ENCODE peak calls at places on chromosomes 3 and 15, in six cellular contexts. V is K562, S is H9, G is neural progenitor cell, X is astrocyte, T is mesendoderm. H is an unnamed sample.

GRCh38 chr15:37536967-37537624 is 397.3 kb upstream of the TMCO5A start:
- DNase-seq in S (no peak), T (no peak), X (no peak), V (no peak), G (no peak), H (no peak)

GRCh38 chr3:138336454-138336853 is 6.8 kb upstream of the NME9 start:
- DNase-seq in V (no peak), T (no peak), X (no peak), S (no peak), G (no peak), H (no peak)

GRCh38 chr3:192801985-192802384 is 74.6 kb upstream of the FGF12 start:
- DNase-seq in G (no peak), T (no peak), X (no peak), V (no peak), S (no peak), H (no peak)

GRCh38 chr15:64130159-64130558 is 21.4 kb upstream of the SNX22 start:
- DNase-seq in V (no peak), S (no peak), G (no peak), X (no peak), T (no peak), H (no peak)

GRCh38 chr15:93610944-93611343 is 521.9 kb upstream of the RGMA start:
- DNase-seq in G (no peak), S (no peak), T (no peak), V (no peak), X (peak; percentile 2), H (no peak)

GRCh38 chr15:47431501-47431900 is 285.8 kb upstream of the SEMA6D start:
- DNase-seq in G (no peak), S (no peak), X (peak; percentile 90), V (no peak), T (no peak), H (no peak)

GRCh38 chr3:4993276-4994143 is 14.3 kb downstream of the BHLHE40 start:
- DNase-seq in V (no peak), G (no peak), T (no peak), S (no peak), X (no peak), H (no peak)

GRCh38 chr3:171383206-171384018 is 76.8 kb downstream of the TNIK start:
- DNase-seq in G (peak; percentile 18), S (no peak), X (peak; percentile 60), T (no peak), V (no peak), H (no peak)

GRCh38 chr15:79834496-79834895 is 62.3 kb downstream of the MTHFS start:
- DNase-seq in G (no peak), V (no peak), S (no peak), T (no peak), X (no peak), H (no peak)

GRCh38 chr3:194640829-194641228 is 7.6 kb upstream of the TMEM44 start:
- DNase-seq in V (peak; percentile 32), G (peak; percentile 33), T (peak; percentile 62), X (peak; percentile 42), S (no peak), H (no peak)

GRCh38 chr15:41394924-41395323 is 7.4 kb downstream of the NDUFAF1 start:
- DNase-seq in X (no peak), T (no peak), V (no peak), S (no peak), G (no peak), H (no peak)

GRCh38 chr3:117752984-117753717 is 1043.6 kb downstream of the TUSC7 start:
- DNase-seq in G (no peak), X (peak; percentile 76), T (no peak), S (no peak), V (no peak), H (no peak)

GRCh38 chr15:64092864-64093626 is 593 bp downstream of the CIAO2A start:
- DNase-seq in G (peak; percentile 61), V (peak; percentile 53), S (peak; percentile 57), X (peak; percentile 74), T (peak; percentile 78), H (peak; percentile 45)

GRCh38 chr3:61783993-61784718 is 222.8 kb downstream of the PTPRG start:
- DNase-seq in X (peak; percentile 82), S (no peak), G (no peak), T (no peak), V (no peak), H (no peak)

GRCh38 chr15:69450968-69451695 is 1.5 kb upstream of the RPLP1 start:
- DNase-seq in T (no peak), G (no peak), X (no peak), V (no peak), S (no peak), H (no peak)

GRCh38 chr15:69456208-69457166 is 3.9 kb downstream of the RPLP1 start:
- DNase-seq in V (no peak), G (no peak), T (no peak), X (no peak), S (no peak), H (no peak)

GRCh38 chr15:69454953-69455352 is 2.3 kb downstream of the RPLP1 start:
- DNase-seq in T (no peak), X (no peak), G (no peak), S (no peak), V (no peak), H (no peak)

GRCh38 chr15:69452702-69453513 is at the start of gene RPLP1:
- DNase-seq in T (peak; percentile 97), V (peak; percentile 96), G (peak; percentile 98), X (peak; percentile 80), S (peak; percentile 94), H (peak; percentile 90)

GRCh38 chr15:69451951-69452701 is 492 bp upstream of the RPLP1 start:
- DNase-seq in G (peak; percentile 32), V (peak; percentile 44), X (peak; percentile 53), T (no peak), S (no peak), H (no peak)
- H3K9ac ChIP-seq in G (peak overlapping the region; percentile 32), V (peak overlapping the region; percentile 99), X (peak overlapping the region; percentile 91), T (peak overlapping the region; percentile 83), S (peak overlapping the region; percentile 61), H (peak overlapping the region; percentile 81)

DNA sequence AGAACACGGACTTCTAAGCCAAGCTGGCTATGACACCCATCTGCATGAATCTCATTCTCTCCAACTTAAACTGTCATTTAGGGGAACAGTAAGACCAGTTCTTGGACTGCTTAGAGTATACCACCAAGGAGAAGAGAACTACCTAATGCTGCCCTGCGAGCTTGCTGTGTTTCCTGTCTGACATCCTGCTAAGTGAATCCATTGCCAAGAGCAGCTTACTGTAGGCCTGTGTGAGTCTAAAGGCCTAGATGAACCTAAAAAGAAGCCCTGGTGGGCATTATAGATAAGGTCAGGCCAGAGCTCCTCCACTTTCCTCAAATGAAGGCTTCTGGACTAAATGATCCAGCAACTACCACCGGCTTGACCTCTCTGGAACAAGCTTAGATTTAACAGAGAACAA is 15.0 kb downstream of the LZTFL1 start:
- DNase-seq in X (no peak), G (no peak), S (no peak), T (peak; percentile 3), V (peak; percentile 20), H (no peak)
- H3K9ac ChIP-seq in X (no peak overlapping the region), G (no peak overlapping the region), S (no peak overlapping the region), T (no peak overlapping the region), V (no peak overlapping the region), H (no peak overlapping the region)

GRCh38 chr3:156389151-156389760 is 165.7 kb downstream of the SSR3 start:
- DNase-seq in S (no peak), T (no peak), V (no peak), G (no peak), X (peak; percentile 12), H (no peak)
- H3K9ac ChIP-seq in S (no peak overlapping the region), T (no peak overlapping the region), V (no peak overlapping the region), G (no peak overlapping the region), X (peak overlapping the region; percentile 28), H (no peak overlapping the region)

DNA sequence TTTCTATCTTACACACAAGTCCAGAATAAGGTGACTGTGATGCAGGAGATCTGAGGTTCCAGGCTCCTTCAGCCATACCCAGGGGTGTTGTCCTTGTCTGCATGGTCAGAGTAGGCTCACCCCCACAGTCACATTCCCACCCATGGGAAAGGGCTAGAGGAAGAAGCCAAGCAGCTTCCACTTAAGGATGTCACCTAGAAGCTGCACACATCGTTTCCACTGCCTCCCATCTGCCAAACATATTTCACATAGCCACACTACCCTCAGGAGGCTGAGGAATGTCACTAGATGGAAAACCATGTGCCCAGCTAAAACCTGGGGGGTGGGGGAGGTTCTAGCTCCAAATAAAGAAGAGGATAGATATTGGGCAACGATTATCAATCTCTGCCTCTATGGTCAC is 58.1 kb downstream of the TMEM39A start:
- DNase-seq in S (no peak), T (no peak), G (no peak), X (no peak), V (no peak), H (no peak)
- H3K9ac ChIP-seq in S (no peak overlapping the region), T (no peak overlapping the region), G (no peak overlapping the region), X (no peak overlapping the region), V (no peak overlapping the region), H (no peak overlapping the region)

GRCh38 chr15:45642203-45642932 is 7.5 kb downstream of the SQOR start:
- DNase-seq in G (no peak), V (no peak), X (peak; percentile 86), T (peak; percentile 33), S (no peak), H (no peak)
- H3K9ac ChIP-seq in G (no peak overlapping the region), V (no peak overlapping the region), X (no peak overlapping the region), T (no peak overlapping the region), S (no peak overlapping the region), H (no peak overlapping the region)

GRCh38 chr3:105662326-105662725 is 206.5 kb downstream of the CBLB start:
- DNase-seq in G (no peak), V (no peak), X (peak; percentile 41), T (no peak), S (no peak), H (no peak)
- H3K9ac ChIP-seq in G (no peak overlapping the region), V (no peak overlapping the region), X (no peak overlapping the region), T (no peak overlapping the region), S (no peak overlapping the region), H (no peak overlapping the region)